ENCODE peak calls at places on chromosomes 13 and 19, in eight cellular contexts. One of them, this sample, is unnamed.
A peak's percentile ranks its signal among the peaks of the same experiment; 100 is the strongest.

GRCh38 chr19:34172661-34173144 is 399 bp downstream of the LSM14A start:
- DNase-seq in dorsolateral prefrontal cortex: no peak
- DNase-seq in HS-27A: peak; percentile 59
- DNase-seq in AG04449: no peak
- DNase-seq in stimulated activated CD4-positive, alpha-beta T cell treated with anti-CD3 and anti-CD28 coated beads, Interleukin-1b, Interleukin-23, amount 100 ng/mL, for 4 hours: no peak
- DNase-seq in astrocyte of the spinal cord: peak; percentile 41
- DNase-seq in effector memory CD4-positive, alpha-beta T cell: no peak
- DNase-seq in B cell: no peak
- DNase-seq in this sample: peak; percentile 7

GRCh38 chr13:111295896-111296295 is 24.5 kb upstream of the TEX29 start:
- DNase-seq in HS-27A: no peak
- DNase-seq in dorsolateral prefrontal cortex: no peak
- DNase-seq in effector memory CD4-positive, alpha-beta T cell: no peak
- DNase-seq in AG04449: no peak
- DNase-seq in stimulated activated CD4-positive, alpha-beta T cell treated with anti-CD3 and anti-CD28 coated beads, Interleukin-1b, Interleukin-23, amount 100 ng/mL, for 4 hours: no peak
- DNase-seq in B cell: no peak
- DNase-seq in astrocyte of the spinal cord: no peak
- DNase-seq in this sample: no peak

GRCh38 chr13:23799945-23800344 is 89.3 kb downstream of the MIPEP start:
- DNase-seq in astrocyte of the spinal cord: peak; percentile 60
- DNase-seq in stimulated activated CD4-positive, alpha-beta T cell treated with anti-CD3 and anti-CD28 coated beads, Interleukin-1b, Interleukin-23, amount 100 ng/mL, for 4 hours: no peak
- DNase-seq in HS-27A: no peak
- DNase-seq in dorsolateral prefrontal cortex: no peak
- DNase-seq in AG04449: no peak
- DNase-seq in B cell: no peak
- DNase-seq in effector memory CD4-positive, alpha-beta T cell: no peak
- DNase-seq in this sample: no peak

GRCh38 chr19:470701-471100 is 9.9 kb upstream of the SHC2 start:
- DNase-seq in B cell: no peak
- DNase-seq in HS-27A: no peak
- DNase-seq in stimulated activated CD4-positive, alpha-beta T cell treated with anti-CD3 and anti-CD28 coated beads, Interleukin-1b, Interleukin-23, amount 100 ng/mL, for 4 hours: no peak
- DNase-seq in dorsolateral prefrontal cortex: no peak
- DNase-seq in effector memory CD4-positive, alpha-beta T cell: no peak
- DNase-seq in AG04449: no peak
- DNase-seq in astrocyte of the spinal cord: no peak
- DNase-seq in this sample: no peak

GRCh38 chr13:46659413-46660065 is 106.6 kb downstream of the LRCH1 start:
- DNase-seq in B cell: no peak
- DNase-seq in stimulated activated CD4-positive, alpha-beta T cell treated with anti-CD3 and anti-CD28 coated beads, Interleukin-1b, Interleukin-23, amount 100 ng/mL, for 4 hours: no peak
- DNase-seq in astrocyte of the spinal cord: no peak
- DNase-seq in HS-27A: no peak
- DNase-seq in effector memory CD4-positive, alpha-beta T cell: no peak
- DNase-seq in dorsolateral prefrontal cortex: no peak
- DNase-seq in AG04449: no peak
- DNase-seq in this sample: no peak

GRCh38 chr13:59337070-59337469 is 826.7 kb downstream of the DIAPH3 start:
- DNase-seq in effector memory CD4-positive, alpha-beta T cell: no peak
- DNase-seq in dorsolateral prefrontal cortex: no peak
- DNase-seq in HS-27A: no peak
- DNase-seq in stimulated activated CD4-positive, alpha-beta T cell treated with anti-CD3 and anti-CD28 coated beads, Interleukin-1b, Interleukin-23, amount 100 ng/mL, for 4 hours: no peak
- DNase-seq in B cell: no peak
- DNase-seq in AG04449: no peak
- DNase-seq in astrocyte of the spinal cord: no peak
- DNase-seq in this sample: peak; percentile 4

GRCh38 chr13:72384879-72385278 is 342.6 kb downstream of the MZT1 start:
- DNase-seq in effector memory CD4-positive, alpha-beta T cell: no peak
- DNase-seq in astrocyte of the spinal cord: peak; percentile 4
- DNase-seq in B cell: no peak
- DNase-seq in AG04449: no peak
- DNase-seq in stimulated activated CD4-positive, alpha-beta T cell treated with anti-CD3 and anti-CD28 coated beads, Interleukin-1b, Interleukin-23, amount 100 ng/mL, for 4 hours: no peak
- DNase-seq in HS-27A: no peak
- DNase-seq in dorsolateral prefrontal cortex: no peak
- DNase-seq in this sample: no peak

GRCh38 chr13:60230593-60230992 is 66.9 kb upstream of the DIAPH3 start:
- DNase-seq in astrocyte of the spinal cord: peak; percentile 16
- DNase-seq in AG04449: no peak
- DNase-seq in dorsolateral prefrontal cortex: no peak
- DNase-seq in B cell: no peak
- DNase-seq in effector memory CD4-positive, alpha-beta T cell: no peak
- DNase-seq in HS-27A: no peak
- DNase-seq in stimulated activated CD4-positive, alpha-beta T cell treated with anti-CD3 and anti-CD28 coated beads, Interleukin-1b, Interleukin-23, amount 100 ng/mL, for 4 hours: no peak
- DNase-seq in this sample: no peak

GRCh38 chr19:29843180-29844051 is 31.6 kb downstream of the CCNE1 start:
- DNase-seq in B cell: no peak
- DNase-seq in AG04449: no peak
- DNase-seq in stimulated activated CD4-positive, alpha-beta T cell treated with anti-CD3 and anti-CD28 coated beads, Interleukin-1b, Interleukin-23, amount 100 ng/mL, for 4 hours: no peak
- DNase-seq in astrocyte of the spinal cord: no peak
- DNase-seq in HS-27A: no peak
- DNase-seq in effector memory CD4-positive, alpha-beta T cell: no peak
- DNase-seq in dorsolateral prefrontal cortex: peak; percentile 49
- DNase-seq in this sample: no peak

GRCh38 chr13:64525687-64526086 is 2704.4 kb downstream of the PCDH9 start:
- DNase-seq in effector memory CD4-positive, alpha-beta T cell: no peak
- DNase-seq in stimulated activated CD4-positive, alpha-beta T cell treated with anti-CD3 and anti-CD28 coated beads, Interleukin-1b, Interleukin-23, amount 100 ng/mL, for 4 hours: no peak
- DNase-seq in astrocyte of the spinal cord: no peak
- DNase-seq in AG04449: no peak
- DNase-seq in HS-27A: no peak
- DNase-seq in B cell: no peak
- DNase-seq in dorsolateral prefrontal cortex: no peak
- DNase-seq in this sample: no peak

GRCh38 chr13:34322416-34323074 is 504.6 kb downstream of the RFC3 start:
- DNase-seq in HS-27A: no peak
- DNase-seq in astrocyte of the spinal cord: no peak
- DNase-seq in dorsolateral prefrontal cortex: no peak
- DNase-seq in AG04449: no peak
- DNase-seq in B cell: no peak
- DNase-seq in effector memory CD4-positive, alpha-beta T cell: no peak
- DNase-seq in stimulated activated CD4-positive, alpha-beta T cell treated with anti-CD3 and anti-CD28 coated beads, Interleukin-1b, Interleukin-23, amount 100 ng/mL, for 4 hours: no peak
- DNase-seq in this sample: no peak

GRCh38 chr13:20401958-20402856 is 123.5 kb downstream of the CRYL1 start:
- DNase-seq in B cell: no peak
- DNase-seq in HS-27A: peak; percentile 4
- DNase-seq in astrocyte of the spinal cord: peak; percentile 20
- DNase-seq in effector memory CD4-positive, alpha-beta T cell: no peak
- DNase-seq in dorsolateral prefrontal cortex: no peak
- DNase-seq in stimulated activated CD4-positive, alpha-beta T cell treated with anti-CD3 and anti-CD28 coated beads, Interleukin-1b, Interleukin-23, amount 100 ng/mL, for 4 hours: no peak
- DNase-seq in AG04449: peak; percentile 19
- DNase-seq in this sample: no peak

GRCh38 chr13:110109910-110110309 is 197.0 kb downstream of the COL4A1 start:
- DNase-seq in astrocyte of the spinal cord: peak; percentile 91
- DNase-seq in dorsolateral prefrontal cortex: peak; percentile 70
- DNase-seq in B cell: no peak
- DNase-seq in AG04449: peak; percentile 61
- DNase-seq in stimulated activated CD4-positive, alpha-beta T cell treated with anti-CD3 and anti-CD28 coated beads, Interleukin-1b, Interleukin-23, amount 100 ng/mL, for 4 hours: no peak
- DNase-seq in effector memory CD4-positive, alpha-beta T cell: no peak
- DNase-seq in HS-27A: no peak
- DNase-seq in this sample: peak; percentile 56

GRCh38 chr19:47848871-47849473 is 10.1 kb upstream of the TPRX2 start:
- DNase-seq in dorsolateral prefrontal cortex: no peak
- DNase-seq in stimulated activated CD4-positive, alpha-beta T cell treated with anti-CD3 and anti-CD28 coated beads, Interleukin-1b, Interleukin-23, amount 100 ng/mL, for 4 hours: peak; percentile 10
- DNase-seq in HS-27A: no peak
- DNase-seq in AG04449: no peak
- DNase-seq in B cell: no peak
- DNase-seq in astrocyte of the spinal cord: no peak
- DNase-seq in effector memory CD4-positive, alpha-beta T cell: no peak
- DNase-seq in this sample: no peak

GRCh38 chr19:50147462-50148423 is 15.3 kb downstream of the IZUMO2 start:
- DNase-seq in dorsolateral prefrontal cortex: peak; percentile 90
- DNase-seq in AG04449: peak; percentile 69
- DNase-seq in HS-27A: no peak
- DNase-seq in stimulated activated CD4-positive, alpha-beta T cell treated with anti-CD3 and anti-CD28 coated beads, Interleukin-1b, Interleukin-23, amount 100 ng/mL, for 4 hours: peak; percentile 48
- DNase-seq in B cell: peak; percentile 72
- DNase-seq in effector memory CD4-positive, alpha-beta T cell: peak; percentile 56
- DNase-seq in astrocyte of the spinal cord: peak; percentile 93
- DNase-seq in this sample: peak; percentile 21

GRCh38 chr19:29117926-29118325 is 95.0 kb downstream of the UQCRFS1 start:
- DNase-seq in astrocyte of the spinal cord: no peak
- DNase-seq in B cell: no peak
- DNase-seq in HS-27A: no peak
- DNase-seq in stimulated activated CD4-positive, alpha-beta T cell treated with anti-CD3 and anti-CD28 coated beads, Interleukin-1b, Interleukin-23, amount 100 ng/mL, for 4 hours: no peak
- DNase-seq in dorsolateral prefrontal cortex: no peak
- DNase-seq in effector memory CD4-positive, alpha-beta T cell: no peak
- DNase-seq in AG04449: no peak
- DNase-seq in this sample: no peak

GRCh38 chr19:46745521-46746280 is at the start of gene FKRP:
- DNase-seq in effector memory CD4-positive, alpha-beta T cell: no peak
- DNase-seq in B cell: peak; percentile 85
- DNase-seq in AG04449: no peak
- DNase-seq in HS-27A: no peak
- DNase-seq in astrocyte of the spinal cord: no peak
- DNase-seq in stimulated activated CD4-positive, alpha-beta T cell treated with anti-CD3 and anti-CD28 coated beads, Interleukin-1b, Interleukin-23, amount 100 ng/mL, for 4 hours: peak; percentile 25
- DNase-seq in dorsolateral prefrontal cortex: no peak
- DNase-seq in this sample: no peak

GRCh38 chr19:50413531-50413930 is 5.2 kb upstream of the SPIB start:
- DNase-seq in AG04449: no peak
- DNase-seq in effector memory CD4-positive, alpha-beta T cell: no peak
- DNase-seq in stimulated activated CD4-positive, alpha-beta T cell treated with anti-CD3 and anti-CD28 coated beads, Interleukin-1b, Interleukin-23, amount 100 ng/mL, for 4 hours: no peak
- DNase-seq in dorsolateral prefrontal cortex: no peak
- DNase-seq in B cell: no peak
- DNase-seq in astrocyte of the spinal cord: no peak
- DNase-seq in HS-27A: no peak
- DNase-seq in this sample: no peak

GRCh38 chr19:15441317-15441716 is 8.4 kb downstream of the WIZ start:
- DNase-seq in dorsolateral prefrontal cortex: no peak
- DNase-seq in effector memory CD4-positive, alpha-beta T cell: no peak
- DNase-seq in AG04449: no peak
- DNase-seq in HS-27A: no peak
- DNase-seq in B cell: no peak
- DNase-seq in astrocyte of the spinal cord: no peak
- DNase-seq in stimulated activated CD4-positive, alpha-beta T cell treated with anti-CD3 and anti-CD28 coated beads, Interleukin-1b, Interleukin-23, amount 100 ng/mL, for 4 hours: no peak
- DNase-seq in this sample: no peak

GRCh38 chr19:13763300-13763699 is 1.0 kb upstream of the MRI1 start:
- DNase-seq in astrocyte of the spinal cord: no peak
- DNase-seq in effector memory CD4-positive, alpha-beta T cell: no peak
- DNase-seq in dorsolateral prefrontal cortex: no peak
- DNase-seq in B cell: no peak
- DNase-seq in stimulated activated CD4-positive, alpha-beta T cell treated with anti-CD3 and anti-CD28 coated beads, Interleukin-1b, Interleukin-23, amount 100 ng/mL, for 4 hours: no peak
- DNase-seq in HS-27A: no peak
- DNase-seq in AG04449: no peak
- DNase-seq in this sample: no peak

GRCh38 chr13:98482476-98483444 is 94.1 kb downstream of the STK24 start:
- DNase-seq in effector memory CD4-positive, alpha-beta T cell: no peak
- DNase-seq in stimulated activated CD4-positive, alpha-beta T cell treated with anti-CD3 and anti-CD28 coated beads, Interleukin-1b, Interleukin-23, amount 100 ng/mL, for 4 hours: no peak
- DNase-seq in astrocyte of the spinal cord: peak; percentile 77
- DNase-seq in AG04449: no peak
- DNase-seq in B cell: no peak
- DNase-seq in dorsolateral prefrontal cortex: peak; percentile 68
- DNase-seq in HS-27A: no peak
- DNase-seq in this sample: no peak

GRCh38 chr13:72839831-72840426 is 58.0 kb downstream of the PIBF1 start:
- DNase-seq in dorsolateral prefrontal cortex: no peak
- DNase-seq in B cell: no peak
- DNase-seq in AG04449: no peak
- DNase-seq in HS-27A: peak; percentile 1
- DNase-seq in effector memory CD4-positive, alpha-beta T cell: no peak
- DNase-seq in astrocyte of the spinal cord: peak; percentile 46
- DNase-seq in stimulated activated CD4-positive, alpha-beta T cell treated with anti-CD3 and anti-CD28 coated beads, Interleukin-1b, Interleukin-23, amount 100 ng/mL, for 4 hours: peak; percentile 15
- DNase-seq in this sample: peak; percentile 9

GRCh38 chr19:12647490-12648071 is 19.0 kb downstream of the MAN2B1 start:
- DNase-seq in AG04449: no peak
- DNase-seq in astrocyte of the spinal cord: no peak
- DNase-seq in stimulated activated CD4-positive, alpha-beta T cell treated with anti-CD3 and anti-CD28 coated beads, Interleukin-1b, Interleukin-23, amount 100 ng/mL, for 4 hours: no peak
- DNase-seq in B cell: peak; percentile 68
- DNase-seq in dorsolateral prefrontal cortex: no peak
- DNase-seq in HS-27A: no peak
- DNase-seq in effector memory CD4-positive, alpha-beta T cell: no peak
- DNase-seq in this sample: no peak

GRCh38 chr13:99132295-99132835 is 68.3 kb upstream of the UBAC2 start:
- DNase-seq in effector memory CD4-positive, alpha-beta T cell: no peak
- DNase-seq in astrocyte of the spinal cord: no peak
- DNase-seq in AG04449: no peak
- DNase-seq in HS-27A: no peak
- DNase-seq in stimulated activated CD4-positive, alpha-beta T cell treated with anti-CD3 and anti-CD28 coated beads, Interleukin-1b, Interleukin-23, amount 100 ng/mL, for 4 hours: no peak
- DNase-seq in B cell: no peak
- DNase-seq in dorsolateral prefrontal cortex: no peak
- DNase-seq in this sample: no peak

GRCh38 chr13:98541701-98542203 is 35.2 kb downstream of the STK24 start:
- DNase-seq in dorsolateral prefrontal cortex: no peak
- DNase-seq in effector memory CD4-positive, alpha-beta T cell: no peak
- DNase-seq in B cell: no peak
- DNase-seq in HS-27A: no peak
- DNase-seq in AG04449: no peak
- DNase-seq in stimulated activated CD4-positive, alpha-beta T cell treated with anti-CD3 and anti-CD28 coated beads, Interleukin-1b, Interleukin-23, amount 100 ng/mL, for 4 hours: no peak
- DNase-seq in astrocyte of the spinal cord: no peak
- DNase-seq in this sample: no peak

GRCh38 chr19:29076963-29077362 is 136.0 kb downstream of the UQCRFS1 start:
- DNase-seq in dorsolateral prefrontal cortex: no peak
- DNase-seq in B cell: no peak
- DNase-seq in HS-27A: no peak
- DNase-seq in effector memory CD4-positive, alpha-beta T cell: no peak
- DNase-seq in astrocyte of the spinal cord: no peak
- DNase-seq in AG04449: no peak
- DNase-seq in stimulated activated CD4-positive, alpha-beta T cell treated with anti-CD3 and anti-CD28 coated beads, Interleukin-1b, Interleukin-23, amount 100 ng/mL, for 4 hours: no peak
- DNase-seq in this sample: no peak

GRCh38 chr19:48403606-48404005 is 10.1 kb downstream of the GRIN2D start:
- DNase-seq in HS-27A: no peak
- DNase-seq in AG04449: no peak
- DNase-seq in dorsolateral prefrontal cortex: no peak
- DNase-seq in B cell: peak; percentile 78
- DNase-seq in astrocyte of the spinal cord: peak; percentile 64
- DNase-seq in stimulated activated CD4-positive, alpha-beta T cell treated with anti-CD3 and anti-CD28 coated beads, Interleukin-1b, Interleukin-23, amount 100 ng/mL, for 4 hours: no peak
- DNase-seq in effector memory CD4-positive, alpha-beta T cell: no peak
- DNase-seq in this sample: no peak

GRCh38 chr19:3520166-3521103 is 14.3 kb downstream of the FZR1 start:
- DNase-seq in HS-27A: no peak
- DNase-seq in effector memory CD4-positive, alpha-beta T cell: no peak
- DNase-seq in stimulated activated CD4-positive, alpha-beta T cell treated with anti-CD3 and anti-CD28 coated beads, Interleukin-1b, Interleukin-23, amount 100 ng/mL, for 4 hours: no peak
- DNase-seq in astrocyte of the spinal cord: no peak
- DNase-seq in dorsolateral prefrontal cortex: no peak
- DNase-seq in B cell: no peak
- DNase-seq in AG04449: no peak
- DNase-seq in this sample: no peak

This sample was measured in smooth muscle cell of the brain vasculature.